ENCODE peak calls at places on chromosomes 12 and 14, in five cellular contexts. B, E, Y, N and T are unnamed samples.

GRCh38 chr12:52046859-52047258 is 4.4 kb upstream of the NR4A1 start:
- DNase-seq in E (no peak), Y (no peak), B (no peak), N (no peak), T (no peak)

GRCh38 chr12:15265868-15266267 is 44.7 kb upstream of the RERG start:
- DNase-seq in N (no peak), B (no peak), Y (no peak), E (no peak), T (peak)

GRCh38 chr12:59084758-59085383 is 164.6 kb upstream of the LRIG3 start:
- DNase-seq in N (peak), E (no peak), B (no peak), Y (no peak), T (peak)

GRCh38 chr14:91377700-91378652 is 39.6 kb downstream of the CCDC88C start:
- DNase-seq in B (no peak), E (no peak), Y (no peak), N (no peak), T (peak)

GRCh38 chr12:120132863-120133385 is 16.4 kb upstream of the RAB35 start:
- DNase-seq in E (no peak), Y (no peak), N (no peak), B (no peak), T (no peak)

GRCh38 chr14:68937790-68938514 is 41.1 kb downstream of the ACTN1 start:
- DNase-seq in Y (no peak), B (peak), E (no peak), N (peak), T (peak)

GRCh38 chr14:98154254-98154653 is 1117.7 kb downstream of the BCL11B start:
- DNase-seq in B (no peak), N (no peak), E (no peak), Y (no peak), T (no peak)

GRCh38 chr14:72173038-72173720 is 240.9 kb downstream of the RGS6 start:
- DNase-seq in B (no peak), E (no peak), Y (no peak), N (no peak), T (no peak)

GRCh38 chr14:90747909-90748308 is 68.3 kb downstream of the TTC7B start:
- DNase-seq in E (no peak), N (no peak), Y (no peak), B (no peak), T (no peak)

GRCh38 chr12:15505616-15506015 is 183.3 kb downstream of the PTPRO start:
- DNase-seq in Y (no peak), B (no peak), N (peak), E (no peak), T (no peak)

GRCh38 chr12:114936148-114937099 is 252.4 kb upstream of the TBX3 start:
- DNase-seq in N (peak), E (no peak), Y (no peak), B (no peak), T (peak)

GRCh38 chr14:23141706-23142467 is 22.8 kb upstream of the CEBPE start:
- DNase-seq in N (peak), E (no peak), B (no peak), Y (peak), T (peak)

GRCh38 chr12:26122681-26123481 is 2.0 kb downstream of the BHLHE41 start:
- DNase-seq in B (no peak), Y (peak), N (peak), E (no peak), T (peak)

GRCh38 chr14:77305696-77306095 is 15.0 kb downstream of the POMT2 start:
- DNase-seq in E (no peak), Y (no peak), B (no peak), N (no peak), T (no peak)

GRCh38 chr12:4987076-4987775 is 56.5 kb upstream of the KCNA5 start:
- DNase-seq in E (no peak), B (no peak), N (no peak), Y (no peak), T (no peak)

GRCh38 chr14:32078030-32078793 is 1.1 kb downstream of the ARHGAP5 start:
- DNase-seq in N (peak), E (peak), Y (peak), B (peak), T (peak)

GRCh38 chr14:65302571-65303184 is 109.9 kb upstream of the FUT8 start:
- DNase-seq in B (no peak), E (no peak), Y (no peak), N (no peak), T (peak)

GRCh38 chr14:105682956-105683570 is 156.7 kb downstream of the TMEM121 start:
- DNase-seq in N (no peak), E (no peak), Y (no peak), B (no peak), T (no peak)
- H3K4me3 ChIP-seq in N (no peak), E (no peak), Y (no peak), B (no peak), T (no peak)

GRCh38 chr12:89959188-89959587 is 250.6 kb upstream of the ATP2B1 start:
- DNase-seq in N (no peak), B (no peak), E (no peak), Y (no peak), T (peak)
- H3K4me3 ChIP-seq in N (no peak), B (no peak), E (no peak), Y (no peak), T (no peak)

GRCh38 chr12:53478865-53479264 is 20.4 kb downstream of the MAP3K12 start:
- DNase-seq in B (no peak), E (no peak), Y (no peak), N (peak), T (no peak)
- H3K4me3 ChIP-seq in B (no peak), E (no peak), Y (no peak), N (no peak), T (no peak)

GRCh38 chr12:11731042-11731357 is 81.5 kb downstream of the ETV6 start:
- DNase-seq in B (no peak), Y (no peak), E (no peak), N (no peak), T (no peak)

GRCh38 chr12:11731455-11731854 is 82.0 kb downstream of the ETV6 start:
- DNase-seq in Y (no peak), B (peak), N (no peak), E (no peak), T (peak)

GRCh38 chr12:11729008-11729407 is 79.5 kb downstream of the ETV6 start:
- DNase-seq in N (no peak), E (no peak), B (no peak), Y (no peak), T (no peak)

GRCh38 chr12:11729439-11730150 is 80.1 kb downstream of the ETV6 start:
- DNase-seq in N (no peak), B (no peak), E (no peak), Y (no peak), T (no peak)

GRCh38 chr12:11730299-11731041 is 81.0 kb downstream of the ETV6 start:
- DNase-seq in B (no peak), Y (no peak), E (no peak), N (no peak), T (no peak)
- H3K4me3 ChIP-seq in B (no peak), Y (no peak), E (no peak), N (no peak), T (no peak)

DNA sequence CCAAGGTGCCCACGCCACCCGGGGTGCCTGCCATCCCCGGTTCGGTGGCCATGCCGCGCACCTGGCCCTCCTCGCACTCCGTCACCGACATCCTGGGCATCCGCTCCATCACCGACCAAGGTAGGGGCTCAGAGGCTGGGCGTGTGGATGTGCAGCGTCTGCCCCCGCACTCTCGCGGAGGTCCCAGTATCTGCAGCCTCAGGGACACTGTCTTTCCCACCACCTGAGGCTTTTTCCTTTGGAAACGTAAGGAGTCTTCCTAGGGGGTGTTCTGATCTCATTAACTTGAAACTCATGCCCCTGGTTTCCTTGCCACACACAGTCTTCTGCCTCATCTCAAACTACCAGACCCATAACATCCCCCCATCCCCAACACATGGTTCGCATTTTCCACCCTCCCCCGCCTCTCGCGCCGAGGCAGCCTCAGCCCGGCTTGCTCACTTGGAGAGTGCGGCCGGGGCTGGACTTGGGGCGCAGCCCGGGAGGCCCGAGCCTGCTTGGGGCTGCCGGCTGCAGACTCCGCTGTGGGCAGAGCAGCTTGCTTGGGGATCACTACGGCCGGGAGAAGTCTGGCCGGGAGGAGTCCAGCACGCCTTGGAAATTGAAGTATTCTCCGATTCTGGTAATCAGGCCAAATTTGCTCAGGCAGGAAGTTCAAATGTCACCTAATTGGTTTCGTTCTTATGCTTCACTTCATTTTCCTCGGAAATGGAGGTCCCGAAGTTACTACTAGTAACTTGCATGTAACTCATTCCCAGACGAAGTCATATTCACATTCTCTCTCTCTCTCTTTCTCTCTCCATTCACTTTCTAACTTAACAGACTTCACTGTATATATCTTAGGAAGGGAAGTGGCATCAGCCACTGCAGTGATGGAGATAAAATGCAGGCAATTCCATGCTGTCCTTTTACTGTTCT is 2.0 kb downstream of the PAX9 start:
- DNase-seq in B (no peak), Y (no peak), N (peak), E (no peak), T (peak)
- H3K4me3 ChIP-seq in B (no peak), Y (peak), N (no peak), E (no peak), T (peak)

DNA sequence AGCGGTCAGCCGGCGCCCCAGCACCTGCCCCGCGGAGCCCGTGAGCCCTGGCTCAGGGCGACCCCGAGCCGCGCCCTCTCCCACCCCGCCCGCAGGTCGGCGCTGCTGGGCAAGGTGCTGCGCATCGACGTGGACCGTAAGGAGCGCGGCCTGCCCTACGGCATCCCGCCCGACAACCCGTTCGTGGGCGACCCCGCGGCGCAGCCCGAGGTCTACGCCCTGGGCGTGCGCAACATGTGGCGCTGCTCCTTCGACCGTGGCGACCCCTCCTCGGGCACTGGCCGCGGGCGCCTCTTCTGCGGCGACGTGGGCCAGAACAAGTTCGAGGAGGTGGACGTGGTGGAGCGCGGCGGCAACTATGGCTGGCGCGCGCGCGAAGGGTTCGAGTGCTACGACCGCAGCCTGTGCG is 14.4 kb downstream of the HHIPL1 start:
- DNase-seq in Y (no peak), E (no peak), B (no peak), N (no peak), T (no peak)
- H3K4me3 ChIP-seq in Y (peak), E (no peak), B (no peak), N (no peak), T (no peak)

GRCh38 chr14:54489318-54489683 is 521 bp upstream of the GMFB start:
- DNase-seq in B (no peak), N (no peak), Y (no peak), E (no peak), T (no peak)

GRCh38 chr14:54488318-54488645 is 498 bp downstream of the GMFB start:
- DNase-seq in E (no peak), N (no peak), Y (no peak), B (no peak), T (no peak)

GRCh38 chr14:54486685-54487084 is 2.1 kb downstream of the GMFB start:
- DNase-seq in Y (no peak), N (no peak), E (no peak), B (no peak), T (no peak)

GRCh38 chr14:54488646-54489317 is at the start of gene GMFB:
- DNase-seq in E (peak), Y (peak), N (peak), B (peak), T (peak)

GRCh38 chr14:54487771-54488170 is 1.0 kb downstream of the GMFB start:
- DNase-seq in Y (no peak), B (no peak), E (no peak), N (peak), T (peak)
- H3K4me3 ChIP-seq in Y (peak), B (peak), E (peak), N (peak), T (peak)

DNA sequence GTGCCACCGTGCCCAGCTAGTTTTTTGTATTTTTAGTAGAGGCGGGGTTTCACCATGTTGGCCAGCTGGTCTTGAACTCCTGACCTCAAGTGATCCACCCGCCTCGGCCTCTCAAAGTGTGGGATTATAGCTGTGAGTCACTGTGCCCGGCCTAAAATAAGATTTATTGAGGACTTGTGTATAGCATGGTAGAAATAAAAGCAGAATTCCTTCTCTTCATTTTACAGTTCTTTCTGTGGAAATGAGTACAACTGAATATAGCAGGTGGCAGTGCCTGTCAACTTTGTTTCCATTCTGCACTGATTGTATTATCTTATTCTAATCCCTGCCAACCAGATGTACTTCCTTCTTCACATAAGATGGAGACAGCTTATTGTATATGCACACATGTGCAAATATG is 41.0 kb downstream of the DIP2B start:
- DNase-seq in N (no peak), E (no peak), Y (no peak), B (no peak), T (peak)
- H3K4me3 ChIP-seq in N (no peak), E (no peak), Y (no peak), B (no peak), T (no peak)

GRCh38 chr14:93940437-93940836 is 13.3 kb downstream of the FAM181A start:
- DNase-seq in Y (no peak), E (no peak), N (no peak), B (no peak), T (no peak)

GRCh38 chr14:93941293-93941910 is 14.3 kb downstream of the FAM181A start:
- DNase-seq in B (no peak), N (peak), E (no peak), Y (no peak), T (peak)

GRCh38 chr14:93938766-93939303 is 11.7 kb downstream of the FAM181A start:
- DNase-seq in Y (no peak), B (no peak), E (no peak), N (no peak), T (no peak)

GRCh38 chr14:93937519-93937918 is 10.4 kb downstream of the FAM181A start:
- DNase-seq in E (no peak), N (no peak), B (no peak), Y (no peak), T (no peak)

GRCh38 chr14:93939304-93940229 is 12.4 kb downstream of the FAM181A start:
- DNase-seq in N (peak), Y (peak), B (peak), E (no peak), T (peak)
- H3K4me3 ChIP-seq in N (no peak), Y (peak), B (no peak), E (no peak), T (no peak)